ENCODE peak calls at places on chromosomes 11 and 22, in seven cellular contexts. W is ascending aorta, L is SK-N-SH, D is cardiac muscle cell, G is right lobe of liver, T is IMR-90, C is Caco-2. K is an unnamed sample.

GRCh38 chr11:124938206-124938765 is 2.4 kb upstream of the HEPACAM start:
- DNase-seq in W (no peak), D (no peak), T (peak; percentile 40), G (no peak), L (no peak), C (no peak), K (no peak)

GRCh38 chr11:128824199-128825049 is 42.7 kb downstream of the KCNJ1 start:
- DNase-seq in W (no peak), L (no peak), G (no peak), T (no peak), D (no peak), C (no peak), K (no peak)

GRCh38 chr11:74720596-74721478 is 10.4 kb downstream of the CHRDL2 start:
- DNase-seq in L (no peak), D (no peak), C (no peak), G (no peak), T (peak; percentile 89), W (peak; percentile 87), K (peak; percentile 63)

GRCh38 chr22:42528591-42529307 is 9.2 kb upstream of the RRP7A start:
- DNase-seq in G (no peak), L (peak; percentile 70), W (no peak), D (no peak), T (no peak), C (no peak), K (no peak)

GRCh38 chr11:14669958-14670357 is 26.4 kb downstream of the PDE3B start:
- DNase-seq in G (no peak), W (no peak), T (no peak), L (peak; percentile 29), D (no peak), C (no peak), K (no peak)

GRCh38 chr11:71244116-71244815 is 8.1 kb downstream of the SHANK2 start:
- DNase-seq in C (peak; percentile 31), G (peak; percentile 20), T (peak; percentile 36), D (no peak), L (peak; percentile 4), W (peak; percentile 27), K (no peak)

GRCh38 chr22:38871360-38872171 is 450 bp downstream of the CBX6 start:
- DNase-seq in G (no peak), C (no peak), L (no peak), T (no peak), D (peak; percentile 30), W (peak; percentile 65), K (peak; percentile 52)

GRCh38 chr22:46262449-46263207 is 515 bp downstream of the PKDREJ start:
- DNase-seq in W (peak; percentile 84), L (no peak), G (no peak), D (peak; percentile 19), T (peak; percentile 35), C (no peak), K (peak; percentile 84)

GRCh38 chr22:46011627-46012181 is 34.7 kb upstream of the WNT7B start:
- DNase-seq in D (no peak), T (no peak), C (no peak), W (no peak), L (peak; percentile 17), G (peak; percentile 41), K (peak; percentile 37)

GRCh38 chr11:84558085-84558905 is 1068.8 kb downstream of the DLG2 start:
- DNase-seq in G (no peak), L (peak; percentile 27), T (peak; percentile 53), W (no peak), D (peak; percentile 66), C (peak; percentile 67), K (no peak)

GRCh38 chr22:42077486-42078125 is 1.9 kb upstream of the SMDT1 start:
- DNase-seq in L (no peak), W (no peak), T (no peak), G (peak; percentile 52), C (no peak), D (no peak), K (no peak)

GRCh38 chr22:40518840-40519239 is 117.7 kb downstream of the MRTFA start:
- DNase-seq in T (no peak), G (no peak), D (no peak), C (no peak), L (no peak), W (no peak), K (no peak)

GRCh38 chr11:46127150-46127638 is 5.9 kb upstream of the PHF21A start:
- DNase-seq in W (peak; percentile 68), G (peak; percentile 56), C (peak; percentile 77), L (peak; percentile 39), D (no peak), T (peak; percentile 49), K (peak; percentile 48)

GRCh38 chr11:57913713-57914704 is 109.7 kb upstream of the OR9Q1 start:
- DNase-seq in T (no peak), G (no peak), D (no peak), L (no peak), W (no peak), C (no peak), K (no peak)

GRCh38 chr11:117180020-117180419 is 1.5 kb downstream of the SIDT2 start:
- DNase-seq in T (no peak), L (peak; percentile 15), G (no peak), C (no peak), W (no peak), D (no peak), K (no peak)

GRCh38 chr11:26914968-26915367 is 78.9 kb upstream of the FIBIN start:
- DNase-seq in L (no peak), D (no peak), C (no peak), T (no peak), W (no peak), G (no peak), K (no peak)

GRCh38 chr11:121451178-121451981 is 734 bp upstream of the SORL1 start:
- DNase-seq in D (no peak), T (no peak), L (no peak), C (peak; percentile 87), W (no peak), G (peak; percentile 73), K (no peak)

GRCh38 chr11:75867778-75868374 is 52.9 kb downstream of the UVRAG start:
- DNase-seq in D (peak; percentile 80), C (no peak), W (no peak), L (peak; percentile 59), T (peak; percentile 62), G (no peak), K (no peak)

GRCh38 chr11:121487191-121487590 is 34.4 kb upstream of the SORL1-AS1 start:
- DNase-seq in G (no peak), W (no peak), C (no peak), L (no peak), T (no peak), D (no peak), K (no peak)

GRCh38 chr11:105903113-105903512 is 118.9 kb downstream of the MSANTD4 start:
- DNase-seq in L (no peak), G (no peak), C (no peak), T (peak; percentile 30), D (no peak), W (no peak), K (no peak)

GRCh38 chr11:112195906-112196305 is 20.6 kb downstream of the BCO2 start:
- DNase-seq in L (no peak), T (no peak), W (no peak), G (no peak), C (no peak), D (no peak), K (no peak)

GRCh38 chr11:57387284-57388030 is 3.0 kb downstream of the PRG2 start:
- DNase-seq in C (no peak), D (no peak), W (no peak), L (no peak), T (no peak), G (no peak), K (no peak)

GRCh38 chr11:48167380-48167779 is 49.2 kb upstream of the OR4B1 start:
- DNase-seq in C (no peak), G (no peak), L (no peak), T (no peak), D (no peak), W (no peak), K (no peak)

GRCh38 chr22:45932066-45932465 is 44.9 kb downstream of the WNT7B start:
- DNase-seq in L (no peak), G (no peak), C (no peak), D (no peak), W (no peak), T (no peak), K (no peak)

DNA sequence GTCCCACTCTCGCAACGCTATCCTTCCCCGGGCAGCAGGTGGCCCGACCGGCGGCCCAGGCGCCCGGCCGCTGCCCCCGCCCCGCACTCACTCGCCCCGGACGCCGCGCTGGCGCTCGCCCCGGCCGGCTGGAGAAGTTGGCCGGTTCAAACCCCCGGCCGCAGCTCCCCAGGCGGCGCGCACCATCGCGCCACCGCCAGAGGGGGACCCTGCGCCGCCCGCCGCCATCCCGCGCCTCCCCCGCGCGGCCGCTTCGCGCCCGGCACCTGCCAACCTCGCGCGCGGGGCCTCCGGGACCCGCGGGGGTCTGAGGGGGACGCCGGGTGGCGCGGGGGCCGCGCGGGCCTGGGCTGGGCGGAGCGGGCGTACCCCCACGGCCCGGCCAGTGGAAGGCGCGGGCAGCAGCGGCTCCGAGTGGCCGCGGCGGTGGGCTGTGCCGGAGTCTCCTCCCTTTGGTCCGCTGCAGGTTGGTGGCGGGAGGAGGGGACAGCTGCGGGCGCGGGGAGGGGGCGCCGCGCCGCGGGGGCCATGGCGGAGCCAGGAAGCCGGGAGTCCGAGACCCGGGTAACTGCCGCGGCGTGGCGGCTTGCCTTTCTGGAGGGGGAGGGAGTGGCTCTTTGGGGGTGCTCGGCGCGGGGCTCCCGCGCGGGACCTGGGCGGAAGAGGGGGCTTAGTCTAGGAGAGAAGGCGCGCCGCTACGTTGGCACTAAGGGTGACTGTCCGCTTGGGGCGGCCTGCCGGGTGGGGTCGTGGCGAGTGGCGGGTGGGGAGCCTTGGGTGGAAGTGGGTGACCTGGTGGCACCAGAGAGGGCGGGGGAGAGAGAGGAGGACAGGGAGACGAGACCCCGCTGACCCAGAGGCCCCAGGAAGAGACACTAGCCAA is at the start of the genes MPST and TST:
- DNase-seq in T (peak; percentile 61), W (peak; percentile 81), L (peak; percentile 97), D (peak; percentile 91), G (peak; percentile 89), C (peak; percentile 79), K (peak; percentile 89)
- H3K4me1 ChIP-seq in T (peaks cover 7% of the 10 kb centered on the region), W (peaks cover 41% of the 10 kb centered on the region), L (peaks cover 12% of the 10 kb centered on the region), D (no peaks in the 10 kb centered on the region), G (peaks cover 60% of the 10 kb centered on the region), C (peaks cover 16% of the 10 kb centered on the region), K (peaks cover 70% of the 10 kb centered on the region)

GRCh38 chr22:44181912-44182590 is 1.3 kb downstream of the PARVG start:
- DNase-seq in D (no peak), L (no peak), G (no peak), W (no peak), C (no peak), T (no peak), K (no peak)
- TF ChIP-seq CTCF in D (no peak), L (no peak), G (no peak), W (no peak), C (no peak), T (no peak), K (no peak)

GRCh38 chr11:61019037-61019817 is 47.7 kb downstream of the CD6 start:
- DNase-seq in D (no peak), L (no peak), C (no peak), W (no peak), G (no peak), T (no peak), K (no peak)
- H3K4me1 ChIP-seq in D (no peaks in the 10 kb centered on the region), L (no peaks in the 10 kb centered on the region), C (no peaks in the 10 kb centered on the region), W (no peaks in the 10 kb centered on the region), G (no peaks in the 10 kb centered on the region), T (no peaks in the 10 kb centered on the region), K (peaks cover 11% of the 10 kb centered on the region)

DNA sequence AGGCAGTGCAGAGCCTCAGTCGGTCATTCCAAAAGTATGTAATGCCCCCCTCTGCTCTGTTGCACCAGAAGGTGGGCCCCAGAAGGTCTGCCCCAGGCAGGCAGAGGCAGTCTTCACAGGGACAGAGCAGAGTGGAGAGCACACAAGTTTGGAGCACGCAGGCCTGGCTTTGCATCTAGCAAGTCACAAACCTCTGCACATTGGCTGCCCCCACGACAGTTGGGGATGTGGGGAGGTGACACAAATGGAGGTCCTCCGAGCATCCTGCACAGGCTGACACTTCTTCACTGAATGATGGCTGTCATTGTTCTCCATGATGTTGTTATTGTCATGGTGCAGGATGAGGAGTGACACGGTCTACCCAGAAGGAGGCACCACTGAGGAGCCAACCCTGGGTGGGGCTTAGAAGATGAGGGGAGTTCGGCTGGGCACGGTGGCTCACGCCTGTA is 11.9 kb downstream of the TOM1 start:
- DNase-seq in G (no peak), W (peak; percentile 35), C (peak; percentile 21), D (no peak), T (no peak), L (no peak), K (no peak)
- TF ChIP-seq CTCF in G (no peak), W (no peak), C (no peak), D (no peak), T (no peak), L (no peak), K (no peak)

K was measured in lower lobe of right lung.